ENCODE peak calls at places on chromosome 19, in four cellular contexts. One of them, this sample, is unnamed.

GRCh38 chr19:40594657-40595077 is 6.5 kb upstream of the LTBP4 start:
- DNase-seq in GM12878: no peak
- DNase-seq in HepG2: no peak
- DNase-seq in K562: peak
- DNase-seq in this sample: no peak

GRCh38 chr19:14555918-14556661 is 15.8 kb downstream of the NDUFB7 start:
- DNase-seq in K562: no peak
- DNase-seq in GM12878: no peak
- DNase-seq in HepG2: no peak
- DNase-seq in this sample: no peak

GRCh38 chr19:58330458-58330857 is 3.7 kb downstream of the ZSCAN22 start:
- DNase-seq in K562: peak
- DNase-seq in HepG2: no peak
- DNase-seq in GM12878: no peak
- DNase-seq in this sample: no peak

GRCh38 chr19:43441736-43442135 is 23.7 kb downstream of the LYPD3 start:
- DNase-seq in K562: no peak
- DNase-seq in HepG2: no peak
- DNase-seq in GM12878: no peak
- DNase-seq in this sample: no peak

GRCh38 chr19:3365093-3365446 is 1.3 kb upstream of the NFIC start:
- DNase-seq in HepG2: no peak
- DNase-seq in K562: no peak
- DNase-seq in GM12878: no peak
- DNase-seq in this sample: no peak

GRCh38 chr19:1312732-1313694 is 27.3 kb downstream of the EFNA2 start:
- DNase-seq in GM12878: no peak
- DNase-seq in HepG2: no peak
- DNase-seq in K562: no peak
- DNase-seq in this sample: no peak

GRCh38 chr19:30783212-30783611 is 411.0 kb downstream of the ZNF536 start:
- DNase-seq in GM12878: no peak
- DNase-seq in K562: no peak
- DNase-seq in HepG2: no peak
- DNase-seq in this sample: no peak

GRCh38 chr19:58123354-58123753 is 25.3 kb upstream of the ZSCAN18 start:
- DNase-seq in GM12878: no peak
- DNase-seq in K562: no peak
- DNase-seq in HepG2: no peak
- DNase-seq in this sample: no peak

GRCh38 chr19:30153326-30154210 is 211.5 kb downstream of the URI1 start:
- DNase-seq in GM12878: peak
- DNase-seq in K562: no peak
- DNase-seq in HepG2: no peak
- DNase-seq in this sample: no peak

GRCh38 chr19:16017138-16017490 is 59.2 kb upstream of the TPM4 start:
- DNase-seq in K562: no peak
- DNase-seq in HepG2: no peak
- DNase-seq in GM12878: no peak
- DNase-seq in this sample: no peak

GRCh38 chr19:35088514-35088913 is 27.1 kb upstream of the FXYD3 start:
- DNase-seq in HepG2: no peak
- DNase-seq in GM12878: no peak
- DNase-seq in K562: no peak
- DNase-seq in this sample: no peak

GRCh38 chr19:13864513-13865242 is 12.3 kb upstream of the NANOS3 start:
- DNase-seq in K562: peak
- DNase-seq in HepG2: no peak
- DNase-seq in GM12878: no peak
- DNase-seq in this sample: no peak

GRCh38 chr19:3358919-3359849 is 7.2 kb upstream of the NFIC start:
- DNase-seq in K562: peak
- DNase-seq in GM12878: no peak
- DNase-seq in HepG2: no peak
- DNase-seq in this sample: peak

GRCh38 chr19:12617646-12618045 is 6.9 kb downstream of the ZNF791 start:
- DNase-seq in HepG2: no peak
- DNase-seq in GM12878: no peak
- DNase-seq in K562: no peak
- DNase-seq in this sample: no peak

GRCh38 chr19:17522988-17523872 is 11.8 kb downstream of the PGLS start:
- DNase-seq in HepG2: no peak
- DNase-seq in GM12878: peak
- DNase-seq in K562: no peak
- DNase-seq in this sample: no peak

GRCh38 chr19:40803857-40804782 is 5.1 kb downstream of the EGLN2 start:
- DNase-seq in HepG2: peak
- DNase-seq in GM12878: peak
- DNase-seq in K562: peak
- DNase-seq in this sample: no peak

GRCh38 chr19:39444598-39445257 is 654 bp upstream of the SUPT5H start:
- DNase-seq in K562: no peak
- DNase-seq in HepG2: no peak
- DNase-seq in GM12878: no peak
- DNase-seq in this sample: no peak

GRCh38 chr19:45935267-45935666 is 20.7 kb upstream of the NANOS2 start:
- DNase-seq in K562: no peak
- DNase-seq in HepG2: no peak
- DNase-seq in GM12878: no peak
- DNase-seq in this sample: no peak

GRCh38 chr19:42140125-42140754 is 8.0 kb upstream of the POU2F2 start:
- DNase-seq in HepG2: peak
- DNase-seq in GM12878: no peak
- DNase-seq in K562: peak
- DNase-seq in this sample: peak

GRCh38 chr19:17184381-17184841 is 30.7 kb upstream of the USE1 start:
- DNase-seq in HepG2: no peak
- DNase-seq in GM12878: no peak
- DNase-seq in K562: no peak
- DNase-seq in this sample: no peak

GRCh38 chr19:31249217-31249616 is 100.0 kb downstream of the TSHZ3 start:
- DNase-seq in GM12878: no peak
- DNase-seq in K562: no peak
- DNase-seq in HepG2: no peak
- DNase-seq in this sample: no peak

GRCh38 chr19:14507704-14508246 is 10.4 kb downstream of the DNAJB1 start:
- DNase-seq in K562: no peak
- DNase-seq in GM12878: no peak
- DNase-seq in HepG2: peak
- DNase-seq in this sample: no peak

GRCh38 chr19:3618144-3618810 is 8.3 kb downstream of the CACTIN start:
- DNase-seq in K562: peak
- DNase-seq in HepG2: no peak
- DNase-seq in GM12878: peak
- DNase-seq in this sample: peak

GRCh38 chr19:3108775-3109174 is 14.6 kb downstream of the GNA11 start:
- DNase-seq in K562: peak
- DNase-seq in HepG2: peak
- DNase-seq in GM12878: no peak
- DNase-seq in this sample: peak

GRCh38 chr19:17548145-17548544 is 7.3 kb upstream of the COLGALT1 start:
- DNase-seq in HepG2: no peak
- DNase-seq in GM12878: no peak
- DNase-seq in K562: no peak
- DNase-seq in this sample: no peak

GRCh38 chr19:3450796-3451411 is 29.4 kb downstream of the SMIM24 start:
- DNase-seq in K562: no peak
- DNase-seq in HepG2: peak
- DNase-seq in GM12878: no peak
- DNase-seq in this sample: no peak

GRCh38 chr19:33477781-33478180 is 43.8 kb downstream of the PEPD start:
- DNase-seq in HepG2: no peak
- DNase-seq in GM12878: no peak
- DNase-seq in K562: no peak
- DNase-seq in this sample: no peak
- TF ChIP-seq SP1 in HepG2: no peak
- TF ChIP-seq SP1 in GM12878: no peak
- TF ChIP-seq SP1 in K562: no peak
- TF ChIP-seq SP1 in this sample: no peak

GRCh38 chr19:33493401-33494275 is 28.0 kb downstream of the PEPD start:
- DNase-seq in GM12878: no peak
- DNase-seq in K562: no peak
- DNase-seq in HepG2: no peak
- DNase-seq in this sample: no peak

GRCh38 chr19:33490041-33490451 is 31.5 kb downstream of the PEPD start:
- DNase-seq in K562: no peak
- DNase-seq in GM12878: no peak
- DNase-seq in HepG2: no peak
- DNase-seq in this sample: no peak

GRCh38 chr19:33492090-33492489 is 29.5 kb downstream of the PEPD start:
- DNase-seq in HepG2: no peak
- DNase-seq in K562: no peak
- DNase-seq in GM12878: no peak
- DNase-seq in this sample: no peak

GRCh38 chr19:33496016-33496415 is 25.6 kb downstream of the PEPD start:
- DNase-seq in K562: no peak
- DNase-seq in HepG2: no peak
- DNase-seq in GM12878: no peak
- DNase-seq in this sample: no peak

GRCh38 chr19:33492951-33493350 is 28.6 kb downstream of the PEPD start:
- DNase-seq in HepG2: no peak
- DNase-seq in GM12878: no peak
- DNase-seq in K562: no peak
- DNase-seq in this sample: no peak
- TF ChIP-seq FOXK2 in HepG2: no peak
- TF ChIP-seq FOXK2 in GM12878: no peak
- TF ChIP-seq FOXK2 in K562: no peak
- TF ChIP-seq FOXK2 in this sample: no peak

GRCh38 chr19:7545904-7546303 is 10.4 kb downstream of the PNPLA6 start:
- DNase-seq in GM12878: no peak
- DNase-seq in K562: no peak
- DNase-seq in HepG2: no peak
- DNase-seq in this sample: no peak

GRCh38 chr19:7547153-7547552 is 11.6 kb downstream of the PNPLA6 start:
- DNase-seq in HepG2: no peak
- DNase-seq in GM12878: no peak
- DNase-seq in K562: no peak
- DNase-seq in this sample: no peak

GRCh38 chr19:7542556-7543348 is 7.2 kb downstream of the PNPLA6 start:
- DNase-seq in K562: no peak
- DNase-seq in GM12878: no peak
- DNase-seq in HepG2: no peak
- DNase-seq in this sample: no peak

GRCh38 chr19:7545295-7545694 is 9.8 kb downstream of the PNPLA6 start:
- DNase-seq in HepG2: no peak
- DNase-seq in K562: no peak
- DNase-seq in GM12878: no peak
- DNase-seq in this sample: no peak

DNA sequence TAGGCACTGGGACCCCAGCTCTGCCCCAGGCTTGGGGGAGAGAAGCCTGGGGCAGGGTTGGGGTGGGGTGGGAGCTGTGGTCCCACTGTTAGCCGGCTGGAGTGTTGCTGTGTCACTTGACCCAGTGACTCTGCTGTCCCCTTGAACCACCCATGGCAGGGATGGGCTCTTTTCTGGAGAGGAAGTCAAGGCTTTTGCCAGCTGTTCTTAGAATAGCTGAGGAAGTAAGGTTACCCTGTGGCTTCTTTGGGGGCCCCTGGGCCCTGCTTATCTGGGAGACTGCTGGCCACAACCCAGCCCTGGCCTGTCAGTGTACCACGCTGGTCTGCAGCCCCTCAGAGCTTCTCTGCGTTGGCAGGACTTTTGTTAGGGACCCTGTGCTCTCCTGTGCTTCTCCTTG is 9.1 kb downstream of the PNPLA6 start:
- DNase-seq in GM12878: no peak
- DNase-seq in HepG2: no peak
- DNase-seq in K562: no peak
- DNase-seq in this sample: no peak
- TF ChIP-seq SP1 in GM12878: no peak
- TF ChIP-seq SP1 in HepG2: no peak
- TF ChIP-seq SP1 in K562: no peak
- TF ChIP-seq SP1 in this sample: no peak

DNA sequence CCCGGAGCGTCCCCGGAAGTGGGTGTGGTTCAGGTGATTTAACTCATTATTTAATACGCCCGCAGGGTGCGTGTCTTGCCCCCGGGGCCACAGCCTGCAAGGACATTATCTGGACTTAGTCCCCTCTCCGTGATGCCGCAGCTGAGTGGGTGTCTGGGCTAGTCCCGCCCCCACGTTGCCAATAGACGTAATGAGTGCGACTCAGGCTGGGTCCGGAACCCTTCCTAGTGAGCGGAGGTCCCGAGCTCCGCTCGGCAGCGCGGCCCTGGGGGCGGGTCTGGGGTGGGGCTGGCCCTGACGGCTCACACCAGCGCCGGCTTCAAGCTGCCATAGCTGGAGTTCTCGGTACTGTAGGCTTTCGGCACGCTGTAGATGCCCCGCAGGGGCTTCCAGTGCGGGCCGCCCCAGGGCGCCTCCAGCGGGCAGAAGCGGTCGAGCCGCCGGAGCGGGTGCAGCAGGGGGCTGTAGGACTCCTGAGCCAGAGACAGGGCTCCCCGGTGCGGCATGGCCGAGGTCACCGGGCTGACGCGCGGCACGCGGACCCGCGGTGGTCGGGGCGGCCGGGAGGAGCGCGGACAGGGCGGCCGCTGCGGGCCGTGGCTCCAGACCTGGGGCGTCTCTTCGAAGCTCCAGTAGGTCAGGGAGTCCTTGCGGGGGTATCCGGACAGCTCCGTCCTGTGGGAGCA is 918 bp upstream of the LHB start:
- DNase-seq in HepG2: peak
- DNase-seq in K562: peak
- DNase-seq in GM12878: no peak
- DNase-seq in this sample: peak
- TF ChIP-seq FOXK2 in HepG2: no peak
- TF ChIP-seq FOXK2 in K562: no peak
- TF ChIP-seq FOXK2 in GM12878: no peak
- TF ChIP-seq FOXK2 in this sample: no peak

DNA sequence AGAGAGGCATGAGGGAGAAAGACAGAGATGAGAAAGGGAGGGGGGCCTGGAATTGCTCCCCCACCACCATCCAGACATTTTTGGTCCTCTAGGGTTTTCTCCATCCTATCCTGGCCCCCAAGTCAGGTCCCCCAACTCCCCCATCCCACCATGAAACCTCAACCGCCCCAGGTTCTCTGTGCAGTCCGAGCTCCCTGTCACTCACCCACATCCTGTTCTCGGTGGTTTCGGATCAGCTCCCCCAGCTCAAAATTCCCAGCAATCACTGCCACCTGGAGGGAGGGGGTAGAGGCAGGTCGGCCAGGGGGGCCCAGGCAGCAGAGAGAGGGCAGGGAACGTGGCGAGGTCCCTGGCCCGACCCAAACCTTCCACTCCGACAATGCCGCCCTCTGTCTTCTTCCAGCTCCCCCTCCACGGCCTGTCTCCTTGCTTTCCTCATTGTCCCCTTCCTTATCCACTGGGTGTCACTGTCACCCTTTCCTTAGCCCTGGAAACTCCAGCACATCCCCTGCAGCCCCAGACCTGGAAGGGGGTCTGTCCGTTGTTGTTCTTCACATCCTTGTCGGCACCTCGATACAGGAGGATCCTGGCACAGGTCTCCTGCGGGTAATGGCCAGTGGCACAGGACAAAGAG is 15.6 kb downstream of the SHANK1 start:
- DNase-seq in K562: peak
- DNase-seq in GM12878: no peak
- DNase-seq in HepG2: peak
- DNase-seq in this sample: peak
- TF ChIP-seq SP1 in K562: no peak
- TF ChIP-seq SP1 in GM12878: no peak
- TF ChIP-seq SP1 in HepG2: no peak
- TF ChIP-seq SP1 in this sample: no peak